ENCODE peak calls at places on chromosomes 16 and 17, in five cellular contexts. One of them, this sample, is unnamed.

GRCh38 chr16:23516366-23517137 is 6.3 kb upstream of the GGA2 start:
- DNase-seq in GM12878: no peak
- DNase-seq in germinal center: peak
- DNase-seq in anterior cingulate cortex: no peak
- DNase-seq in left ventricle myocardium inferior: no peak
- DNase-seq in this sample: peak

GRCh38 chr16:12002447-12003006 is 26.0 kb downstream of the SNX29 start:
- DNase-seq in GM12878: no peak
- DNase-seq in germinal center: no peak
- DNase-seq in anterior cingulate cortex: no peak
- DNase-seq in left ventricle myocardium inferior: no peak
- DNase-seq in this sample: no peak

GRCh38 chr17:8629371-8630226 is 926 bp downstream of the MYH10 start:
- DNase-seq in GM12878: no peak
- DNase-seq in germinal center: peak
- DNase-seq in anterior cingulate cortex: peak
- DNase-seq in left ventricle myocardium inferior: peak
- DNase-seq in this sample: peak

GRCh38 chr17:67853703-67854102 is 28.4 kb downstream of the BPTF start:
- DNase-seq in GM12878: no peak
- DNase-seq in germinal center: no peak
- DNase-seq in anterior cingulate cortex: no peak
- DNase-seq in left ventricle myocardium inferior: no peak
- DNase-seq in this sample: no peak

GRCh38 chr17:45768000-45768399 is 16.1 kb upstream of the CRHR1 start:
- DNase-seq in GM12878: no peak
- DNase-seq in germinal center: no peak
- DNase-seq in anterior cingulate cortex: no peak
- DNase-seq in left ventricle myocardium inferior: no peak
- DNase-seq in this sample: no peak

GRCh38 chr16:15777533-15778203 is 79.2 kb downstream of the MYH11 start:
- DNase-seq in GM12878: no peak
- DNase-seq in germinal center: peak
- DNase-seq in anterior cingulate cortex: no peak
- DNase-seq in left ventricle myocardium inferior: no peak
- DNase-seq in this sample: peak

GRCh38 chr16:11257131-11257938 is 1.3 kb upstream of the SOCS1 start:
- DNase-seq in GM12878: no peak
- DNase-seq in germinal center: peak
- DNase-seq in anterior cingulate cortex: peak
- DNase-seq in left ventricle myocardium inferior: peak
- DNase-seq in this sample: peak

GRCh38 chr17:44956076-44956475 is 8.5 kb upstream of the KIF18B start:
- DNase-seq in GM12878: no peak
- DNase-seq in germinal center: no peak
- DNase-seq in anterior cingulate cortex: no peak
- DNase-seq in left ventricle myocardium inferior: no peak
- DNase-seq in this sample: no peak